ENCODE peak calls at places on chromosomes 5 and 9, in eight cellular contexts. T is lung; F is A673; D is GDM1; K is stimulated activated CD8-positive, alpha-beta memory T cell treated with anti-CD3 and anti-CD28 coated beads, Interleukin-12 subunit alpha, Interleukin-12 subunit beta, amount 100 ng/mL, for 1 hour; J is NCI-H510A treated with DMSO at 0.1 percent for 48 hours; R is activated T-helper 1 cell treated with Interleukin-2 at 50 U/mL for 16 hours; N is fibroblast of mammary gland. P is an unnamed sample.

GRCh38 chr5:57676228-57677098 is 193.9 kb upstream of the ACTBL2 start:
- DNase-seq in T (no peak), F (no peak), D (no peak), K (no peak), J (no peak), R (no peak), N (peak), P (no peak)

GRCh38 chr9:131273146-131273545 is 3.2 kb downstream of the FAM78A start:
- DNase-seq in T (no peak), F (no peak), D (no peak), K (no peak), J (no peak), R (no peak), N (no peak), P (no peak)

GRCh38 chr5:56112526-56113121 is 117.9 kb upstream of the IL6ST start:
- DNase-seq in T (no peak), F (no peak), D (no peak), K (no peak), J (no peak), R (no peak), N (peak), P (no peak)

GRCh38 chr5:131256507-131256823 is 7.4 kb upstream of the CDC42SE2 start:
- DNase-seq in T (no peak), F (no peak), D (no peak), K (no peak), J (no peak), R (no peak), N (no peak), P (no peak)

GRCh38 chr9:98536542-98537173 is 172.1 kb downstream of the GABBR2 start:
- DNase-seq in T (peak), F (peak), D (no peak), K (no peak), J (no peak), R (no peak), N (no peak), P (no peak)

GRCh38 chr9:75500479-75500878 is 390.0 kb upstream of the PCSK5 start:
- DNase-seq in T (no peak), F (no peak), D (no peak), K (no peak), J (no peak), R (no peak), N (no peak), P (no peak)

GRCh38 chr9:7137040-7137439 is 379.3 kb downstream of the KDM4C start:
- DNase-seq in T (no peak), F (no peak), D (no peak), K (no peak), J (no peak), R (no peak), N (no peak), P (no peak)

GRCh38 chr5:141871870-141872269 is 6.3 kb downstream of the PCDH1 start:
- DNase-seq in T (no peak), F (no peak), D (no peak), K (no peak), J (no peak), R (no peak), N (no peak), P (no peak)

GRCh38 chr5:38598994-38599611 is 42.7 kb upstream of the LIFR start:
- DNase-seq in T (peak), F (peak), D (no peak), K (no peak), J (no peak), R (no peak), N (peak), P (no peak)

GRCh38 chr9:82410306-82410705 is 421.7 kb downstream of the SPATA31D1 start:
- DNase-seq in T (no peak), F (no peak), D (no peak), K (no peak), J (peak), R (no peak), N (peak), P (no peak)

GRCh38 chr5:128154943-128155342 is 71.4 kb downstream of the SLC12A2 start:
- DNase-seq in T (no peak), F (no peak), D (no peak), K (no peak), J (no peak), R (no peak), N (peak), P (no peak)

GRCh38 chr5:154513669-154514084 is 35.6 kb upstream of the HAND1 start:
- DNase-seq in T (no peak), F (no peak), D (no peak), K (no peak), J (no peak), R (no peak), N (peak), P (no peak)

GRCh38 chr5:91382530-91383026 is 539 bp downstream of the ARRDC3 start:
- DNase-seq in T (no peak), F (peak), D (peak), K (no peak), J (peak), R (no peak), N (peak), P (peak)

GRCh38 chr5:73796164-73797141 is 170.5 kb downstream of the ARHGEF28 start:
- DNase-seq in T (no peak), F (peak), D (no peak), K (no peak), J (no peak), R (no peak), N (peak), P (no peak)

GRCh38 chr9:120412425-120412951 is 167.5 kb downstream of the CDK5RAP2 start:
- DNase-seq in T (no peak), F (no peak), D (no peak), K (no peak), J (peak), R (no peak), N (peak), P (no peak)

GRCh38 chr9:4862506-4863250 is 69.9 kb downstream of the RCL1 start:
- DNase-seq in T (no peak), F (no peak), D (no peak), K (no peak), J (no peak), R (no peak), N (peak), P (no peak)

GRCh38 chr5:148491015-148491792 is 107.4 kb downstream of the FBXO38 start:
- DNase-seq in T (no peak), F (no peak), D (no peak), K (no peak), J (no peak), R (no peak), N (no peak), P (no peak)

GRCh38 chr5:134837530-134838181 is 8.1 kb upstream of the C5orf24 start:
- DNase-seq in T (no peak), F (no peak), D (no peak), K (no peak), J (no peak), R (no peak), N (peak), P (no peak)

GRCh38 chr9:123814526-123814925 is 115.4 kb downstream of the DENND1A start:
- DNase-seq in T (no peak), F (no peak), D (no peak), K (no peak), J (no peak), R (no peak), N (no peak), P (no peak)

GRCh38 chr9:69573666-69574456 is 98.3 kb downstream of the APBA1 start:
- DNase-seq in T (no peak), F (peak), D (no peak), K (no peak), J (no peak), R (no peak), N (peak), P (no peak)

GRCh38 chr9:109264865-109265532 is 55.9 kb downstream of the EPB41L4B start:
- DNase-seq in T (no peak), F (peak), D (no peak), K (no peak), J (peak), R (no peak), N (no peak), P (no peak)

GRCh38 chr9:28899926-28900325 is 1326.6 kb upstream of the C9orf72 start:
- DNase-seq in T (no peak), F (no peak), D (no peak), K (no peak), J (no peak), R (no peak), N (no peak), P (no peak)

GRCh38 chr5:168424506-168425298 is 61.6 kb upstream of the RARS1 start:
- DNase-seq in T (no peak), F (no peak), D (no peak), K (no peak), J (no peak), R (no peak), N (peak), P (no peak)

GRCh38 chr9:38039090-38039906 is 29.7 kb downstream of the SHB start:
- DNase-seq in T (no peak), F (no peak), D (no peak), K (no peak), J (no peak), R (no peak), N (no peak), P (no peak)

GRCh38 chr5:40046792-40047191 is 622.0 kb upstream of the DAB2 start:
- DNase-seq in T (no peak), F (no peak), D (no peak), K (no peak), J (no peak), R (no peak), N (peak), P (no peak)

GRCh38 chr5:140595538-140595937 is 30.9 kb downstream of the SLC35A4 start:
- DNase-seq in T (peak), F (peak), D (no peak), K (no peak), J (peak), R (no peak), N (no peak), P (no peak)

GRCh38 chr5:158462349-158463114 is 603.6 kb upstream of the CLINT1 start:
- DNase-seq in T (no peak), F (no peak), D (no peak), K (no peak), J (no peak), R (no peak), N (no peak), P (no peak)

GRCh38 chr5:123012321-123012720 is 24.2 kb downstream of the PPIC start:
- DNase-seq in T (no peak), F (peak), D (no peak), K (no peak), J (no peak), R (no peak), N (peak), P (no peak)

GRCh38 chr5:145637396-145637795 is 197.7 kb downstream of the PRELID2 start:
- DNase-seq in T (no peak), F (no peak), D (no peak), K (no peak), J (no peak), R (no peak), N (peak), P (no peak)

GRCh38 chr9:99752710-99753109 is 69.0 kb upstream of the NR4A3 start:
- DNase-seq in T (no peak), F (no peak), D (no peak), K (no peak), J (no peak), R (no peak), N (peak), P (no peak)

GRCh38 chr5:158976035-158976434 is 123.7 kb downstream of the EBF1 start:
- DNase-seq in T (no peak), F (peak), D (no peak), K (no peak), J (no peak), R (no peak), N (peak), P (no peak)

GRCh38 chr9:77569335-77569734 is 78.8 kb downstream of the GNA14 start:
- DNase-seq in T (no peak), F (peak), D (no peak), K (no peak), J (no peak), R (no peak), N (no peak), P (no peak)

GRCh38 chr5:132466453-132467291 is 23.9 kb downstream of the IRF1 start:
- DNase-seq in T (peak), F (no peak), D (peak), K (peak), J (no peak), R (peak), N (peak), P (peak)

GRCh38 chr5:59768204-59769040 is 125.1 kb downstream of the PDE4D start:
- DNase-seq in T (peak), F (peak), D (no peak), K (no peak), J (peak), R (no peak), N (peak), P (no peak)

P was measured in CD4-positive, alpha-beta T cell.